ENCODE peak calls at places on chromosomes 16 and 17, in nine cellular contexts. N is cerebellar nuclear complex; Y is activated T-cell treated with anti-CD3 and anti-CD28 coated beads, Interleukin-2, amount 50 U/mL, for 48 hours; F is iPS-NIHi11; C is PC-3; I is GM04504; U is foreskin melanocyte; W is astrocyte of the hippocampus; Z is SHP77. B is an unnamed sample.

GRCh38 chr16:82758904-82759303 is 132.1 kb downstream of the CDH13 start:
- DNase-seq in N (no peak), Y (no peak), F (no peak), C (no peak), I (no peak), U (no peak), W (no peak), Z (no peak), B (no peak)

GRCh38 chr17:3659541-3660111 is 8.8 kb downstream of the TAX1BP3 start:
- DNase-seq in N (no peak), Y (no peak), F (peak; percentile 54), C (peak; percentile 58), I (peak; percentile 81), U (peak; percentile 71), W (peak; percentile 93), Z (no peak), B (no peak)

GRCh38 chr17:65058151-65058550 is 1.6 kb upstream of the GNA13 start:
- DNase-seq in N (no peak), Y (no peak), F (no peak), C (no peak), I (no peak), U (no peak), W (no peak), Z (no peak), B (no peak)

GRCh38 chr17:9036336-9036735 is 15.0 kb downstream of the NTN1 start:
- DNase-seq in N (no peak), Y (no peak), F (no peak), C (no peak), I (no peak), U (no peak), W (no peak), Z (no peak), B (no peak)

GRCh38 chr16:67594956-67595355 is 32.6 kb downstream of the CTCF start:
- DNase-seq in N (no peak), Y (no peak), F (no peak), C (peak; percentile 55), I (peak; percentile 10), U (no peak), W (peak; percentile 88), Z (no peak), B (peak; percentile 88)

GRCh38 chr16:68605746-68606145 is 39.4 kb upstream of the CDH3 start:
- DNase-seq in N (no peak), Y (no peak), F (no peak), C (peak; percentile 14), I (no peak), U (no peak), W (peak; percentile 45), Z (no peak), B (no peak)

GRCh38 chr17:66493283-66494019 is 191.0 kb downstream of the PRKCA start:
- DNase-seq in N (no peak), Y (no peak), F (no peak), C (peak; percentile 56), I (peak; percentile 59), U (peak; percentile 81), W (peak; percentile 51), Z (no peak), B (no peak)

GRCh38 chr17:73641779-73642580 is 2.3 kb downstream of the SDK2 start:
- DNase-seq in N (no peak), Y (peak; percentile 26), F (no peak), C (no peak), I (no peak), U (no peak), W (no peak), Z (peak; percentile 62), B (no peak)

GRCh38 chr16:58578642-58579041 is 51.0 kb downstream of the CNOT1 start:
- DNase-seq in N (no peak), Y (no peak), F (no peak), C (no peak), I (no peak), U (no peak), W (no peak), Z (no peak), B (no peak)

GRCh38 chr16:56259425-56259779 is 68.1 kb downstream of the GNAO1 start:
- DNase-seq in N (no peak), Y (no peak), F (no peak), C (no peak), I (no peak), U (no peak), W (no peak), Z (no peak), B (no peak)

GRCh38 chr17:44758414-44759095 is at the start of gene ADAM11:
- DNase-seq in N (no peak), Y (no peak), F (peak; percentile 85), C (no peak), I (no peak), U (no peak), W (no peak), Z (no peak), B (peak; percentile 77)

GRCh38 chr17:65173284-65173793 is 36.2 kb downstream of the RGS9 start:
- DNase-seq in N (no peak), Y (peak; percentile 71), F (no peak), C (peak; percentile 78), I (no peak), U (no peak), W (peak; percentile 57), Z (no peak), B (peak; percentile 44)

GRCh38 chr17:32010114-32010513 is 2.9 kb downstream of the LRRC37B start:
- DNase-seq in N (no peak), Y (no peak), F (no peak), C (no peak), I (no peak), U (no peak), W (no peak), Z (no peak), B (no peak)

GRCh38 chr17:73984981-73985380 is 218.5 kb upstream of the RPL38 start:
- DNase-seq in N (no peak), Y (no peak), F (no peak), C (no peak), I (no peak), U (no peak), W (no peak), Z (no peak), B (peak; percentile 36)

GRCh38 chr16:28555593-28555992 is 1.9 kb downstream of the SGF29 start:
- DNase-seq in N (no peak), Y (peak; percentile 27), F (no peak), C (no peak), I (no peak), U (no peak), W (no peak), Z (no peak), B (no peak)

GRCh38 chr16:72493681-72494415 is 321.9 kb upstream of the PMFBP1 start:
- DNase-seq in N (no peak), Y (no peak), F (no peak), C (peak; percentile 70), I (peak; percentile 35), U (no peak), W (peak; percentile 29), Z (no peak), B (no peak)

GRCh38 chr17:40577611-40578065 is 12.4 kb upstream of the CCR7 start:
- DNase-seq in N (no peak), Y (peak; percentile 38), F (no peak), C (no peak), I (no peak), U (no peak), W (no peak), Z (no peak), B (no peak)

GRCh38 chr16:73047536-73048291 is at the start of gene ZFHX3:
- DNase-seq in N (no peak), Y (peak; percentile 28), F (peak; percentile 54), C (peak; percentile 76), I (no peak), U (no peak), W (peak; percentile 87), Z (peak; percentile 54), B (no peak)

GRCh38 chr16:22181843-22182242 is 19.5 kb downstream of the SDR42E2 start:
- DNase-seq in N (no peak), Y (no peak), F (no peak), C (no peak), I (no peak), U (no peak), W (no peak), Z (no peak), B (no peak)

GRCh38 chr17:69367298-69367697 is 40.4 kb upstream of the ABCA5 start:
- DNase-seq in N (no peak), Y (no peak), F (no peak), C (no peak), I (no peak), U (no peak), W (no peak), Z (no peak), B (no peak)

GRCh38 chr17:64781394-64781793 is 119.3 kb upstream of the SMURF2 start:
- DNase-seq in N (no peak), Y (peak; percentile 66), F (peak; percentile 49), C (no peak), I (no peak), U (no peak), W (peak; percentile 48), Z (no peak), B (no peak)

GRCh38 chr16:727291-727977 is 528 bp downstream of the HAGHL start:
- DNase-seq in N (no peak), Y (peak; percentile 59), F (no peak), C (no peak), I (no peak), U (no peak), W (no peak), Z (no peak), B (no peak)

GRCh38 chr17:48610282-48611211 is at the start of gene HOXB7:
- DNase-seq in N (no peak), Y (peak; percentile 82), F (peak; percentile 59), C (no peak), I (peak; percentile 71), U (peak; percentile 70), W (no peak), Z (peak; percentile 75), B (peak; percentile 68)

GRCh38 chr17:1047177-1047885 is 50.4 kb downstream of the TIMM22 start:
- DNase-seq in N (no peak), Y (no peak), F (no peak), C (no peak), I (no peak), U (no peak), W (peak; percentile 76), Z (no peak), B (no peak)

GRCh38 chr16:76241735-76242134 is 35.5 kb upstream of the CNTNAP4 start:
- DNase-seq in N (no peak), Y (no peak), F (no peak), C (no peak), I (no peak), U (no peak), W (no peak), Z (no peak), B (no peak)

B was measured in T47D.